ENCODE peak calls at places on chromosome 21, in six cellular contexts. T, A, F, V, D and N are unnamed samples.
A peak's percentile ranks its signal among the peaks of the same experiment; 100 is the strongest.

GRCh38 chr21:44487831-44488230 is 32.5 kb downstream of the LRRC3 start:
- DNase-seq in T (no peak), F (peak; percentile 44), A (no peak), D (peak; percentile 29), V (no peak), N (no peak)

GRCh38 chr21:18529253-18529652 is 125.7 kb upstream of the TMPRSS15 start:
- DNase-seq in T (peak; percentile 92), D (peak; percentile 64), A (no peak), V (no peak), F (no peak), N (peak; percentile 19)

GRCh38 chr21:16954787-16955186 is 558.1 kb upstream of the CXADR start:
- DNase-seq in F (no peak), A (no peak), D (no peak), T (no peak), V (no peak), N (no peak)

GRCh38 chr21:41744028-41744940 is 22.6 kb downstream of the RIPK4 start:
- DNase-seq in T (no peak), V (no peak), A (no peak), F (no peak), D (no peak), N (no peak)

GRCh38 chr21:44682580-44683151 is 703 bp upstream of the KRTAP12-1 start:
- DNase-seq in V (no peak), T (no peak), A (no peak), F (no peak), D (no peak), N (no peak)

GRCh38 chr21:37944492-37944891 is 28.2 kb upstream of the KCNJ6 start:
- DNase-seq in A (no peak), T (no peak), D (no peak), V (no peak), F (no peak), N (no peak)

GRCh38 chr21:31184462-31184861 is 146.2 kb upstream of the KRTAP19-8 start:
- DNase-seq in D (no peak), T (no peak), A (no peak), V (no peak), F (peak; percentile 70), N (no peak)

GRCh38 chr21:39430457-39430856 is 15.1 kb downstream of the LCA5L start:
- DNase-seq in D (no peak), A (no peak), F (no peak), V (no peak), T (no peak), N (no peak)

GRCh38 chr21:45080639-45081414 is 6.4 kb downstream of the ADARB1 start:
- DNase-seq in D (peak; percentile 59), T (no peak), A (no peak), F (peak; percentile 53), V (no peak), N (no peak)

GRCh38 chr21:46040707-46041106 is 57.2 kb upstream of the COL6A2 start:
- DNase-seq in D (no peak), T (no peak), V (no peak), A (no peak), F (no peak), N (no peak)

GRCh38 chr21:32717851-32718316 is 9.9 kb downstream of the SYNJ1 start:
- DNase-seq in A (no peak), V (no peak), D (no peak), F (no peak), T (no peak), N (no peak)

GRCh38 chr21:37915516-37915915 is 741 bp downstream of the KCNJ6 start:
- DNase-seq in A (no peak), F (no peak), D (no peak), V (no peak), T (no peak), N (no peak)